ENCODE peak calls at places on chromosome 16, in eight cellular contexts. F is PC-3, B is adrenal gland, U is astrocyte of the spinal cord, R is HepG2, E is astrocyte of the cerebellum, M is GM23338, I is upper lobe of right lung. C is an unnamed sample.
A peak's percentile ranks its signal among the peaks of the same experiment; 100 is the strongest.

GRCh38 chr16:19432429-19432828 is 14.7 kb downstream of the TMC5 start:
- DNase-seq in F (peak; percentile 48), B (no peak), U (no peak), R (peak; percentile 71), E (no peak), M (peak; percentile 51), I (no peak), C (no peak)

GRCh38 chr16:74463888-74464287 is 42.6 kb upstream of the CLEC18B start:
- DNase-seq in F (no peak), B (no peak), U (no peak), R (no peak), E (no peak), M (no peak), I (no peak), C (peak; percentile 41)

GRCh38 chr16:71542377-71542776 is 16.2 kb downstream of the CHST4 start:
- DNase-seq in F (peak; percentile 6), B (peak; percentile 48), U (no peak), R (peak; percentile 63), E (no peak), M (peak; percentile 92), I (peak; percentile 70), C (peak; percentile 81)

GRCh38 chr16:50901062-50901461 is 159.2 kb downstream of the CYLD start:
- DNase-seq in F (no peak), B (no peak), U (no peak), R (no peak), E (no peak), M (no peak), I (no peak), C (no peak)

GRCh38 chr16:48246066-48246465 is 1.3 kb downstream of the ABCC11 start:
- DNase-seq in F (no peak), B (no peak), U (no peak), R (no peak), E (peak; percentile 64), M (no peak), I (no peak), C (no peak)

GRCh38 chr16:77833906-77834599 is 45.7 kb downstream of the VAT1L start:
- DNase-seq in F (no peak), B (no peak), U (peak; percentile 83), R (no peak), E (peak; percentile 86), M (peak; percentile 75), I (no peak), C (no peak)

GRCh38 chr16:27628216-27628945 is 78.4 kb downstream of the KATNIP start:
- DNase-seq in F (no peak), B (no peak), U (no peak), R (no peak), E (no peak), M (peak; percentile 40), I (no peak), C (no peak)

GRCh38 chr16:75296606-75297005 is 45.2 kb upstream of the BCAR1 start:
- DNase-seq in F (no peak), B (peak; percentile 88), U (peak; percentile 52), R (no peak), E (no peak), M (no peak), I (no peak), C (no peak)

GRCh38 chr16:27792486-27793275 is 242.7 kb downstream of the KATNIP start:
- DNase-seq in F (no peak), B (no peak), U (no peak), R (no peak), E (peak; percentile 38), M (no peak), I (no peak), C (no peak)

GRCh38 chr16:1351582-1352362 is at the start of the genes GNPTG and TSR3:
- DNase-seq in F (peak; percentile 79), B (peak; percentile 80), U (peak; percentile 82), R (peak; percentile 61), E (peak; percentile 54), M (peak; percentile 84), I (peak; percentile 93), C (peak; percentile 98)

GRCh38 chr16:53456625-53457024 is 22.4 kb downstream of the RBL2 start:
- DNase-seq in F (no peak), B (no peak), U (no peak), R (no peak), E (no peak), M (peak; percentile 3), I (no peak), C (peak; percentile 46)

GRCh38 chr16:83248735-83249469 is 558.9 kb upstream of the HSBP1 start:
- DNase-seq in F (no peak), B (no peak), U (no peak), R (no peak), E (no peak), M (no peak), I (no peak), C (no peak)

GRCh38 chr16:74716355-74716754 is 15.7 kb upstream of the MLKL start:
- DNase-seq in F (no peak), B (no peak), U (no peak), R (no peak), E (no peak), M (no peak), I (peak; percentile 58), C (no peak)

GRCh38 chr16:1533443-1533951 is at the start of gene TMEM204:
- DNase-seq in F (no peak), B (peak; percentile 78), U (peak; percentile 54), R (no peak), E (no peak), M (peak; percentile 33), I (peak; percentile 80), C (peak; percentile 43)

GRCh38 chr16:86512860-86513470 is 2.6 kb downstream of the FOXF1 start:
- DNase-seq in F (no peak), B (no peak), U (no peak), R (no peak), E (no peak), M (no peak), I (no peak), C (no peak)

GRCh38 chr16:15811416-15811777 is 45.4 kb downstream of the MYH11 start:
- DNase-seq in F (no peak), B (no peak), U (no peak), R (no peak), E (no peak), M (no peak), I (no peak), C (no peak)

GRCh38 chr16:15810411-15810810 is 46.4 kb downstream of the MYH11 start:
- DNase-seq in F (no peak), B (no peak), U (no peak), R (no peak), E (no peak), M (no peak), I (no peak), C (no peak)

GRCh38 chr16:15810949-15811348 is 45.9 kb downstream of the MYH11 start:
- DNase-seq in F (no peak), B (no peak), U (no peak), R (no peak), E (no peak), M (no peak), I (no peak), C (no peak)

GRCh38 chr16:15808071-15808470 is 48.8 kb downstream of the MYH11 start:
- DNase-seq in F (no peak), B (no peak), U (peak; percentile 3), R (no peak), E (no peak), M (no peak), I (no peak), C (no peak)

GRCh38 chr16:15811778-15812750 is 44.8 kb downstream of the MYH11 start:
- DNase-seq in F (peak; percentile 82), B (no peak), U (peak; percentile 76), R (no peak), E (no peak), M (peak; percentile 6), I (no peak), C (no peak)
- H3K4me3 ChIP-seq in F (no peak overlapping the region), B (no peak overlapping the region), U (no peak overlapping the region), R (no peak overlapping the region), E (no peak overlapping the region), M (no peak overlapping the region), I (no peak overlapping the region), C (no peak overlapping the region)

GRCh38 chr16:30947533-30948086 is 1.3 kb upstream of the ORAI3 start:
- DNase-seq in F (no peak), B (no peak), U (no peak), R (no peak), E (no peak), M (peak; percentile 65), I (no peak), C (no peak)

GRCh38 chr16:30949655-30950515 is 1.0 kb downstream of the ORAI3 start:
- DNase-seq in F (peak; percentile 20), B (peak; percentile 98), U (peak; percentile 60), R (peak; percentile 92), E (no peak), M (peak; percentile 76), I (peak; percentile 83), C (peak; percentile 86)

GRCh38 chr16:30946671-30947532 is 2.0 kb upstream of the ORAI3 start:
- DNase-seq in F (no peak), B (no peak), U (no peak), R (no peak), E (no peak), M (no peak), I (no peak), C (no peak)

GRCh38 chr16:30948956-30949654 is at the start of gene ORAI3:
- DNase-seq in F (peak; percentile 42), B (peak; percentile 86), U (peak; percentile 53), R (no peak), E (no peak), M (peak; percentile 87), I (peak; percentile 91), C (peak; percentile 84)

GRCh38 chr16:30948087-30948955 is 547 bp upstream of the ORAI3 start:
- DNase-seq in F (peak; percentile 68), B (peak; percentile 97), U (peak; percentile 98), R (peak; percentile 82), E (peak; percentile 96), M (peak; percentile 100), I (peak; percentile 87), C (peak; percentile 68)
- TF ChIP-seq CTCF in F (no peak), B (no peak), U (peak; percentile 5), R (no peak), E (no peak), M (peak; percentile 17), I (no peak), C (no peak)

DNA sequence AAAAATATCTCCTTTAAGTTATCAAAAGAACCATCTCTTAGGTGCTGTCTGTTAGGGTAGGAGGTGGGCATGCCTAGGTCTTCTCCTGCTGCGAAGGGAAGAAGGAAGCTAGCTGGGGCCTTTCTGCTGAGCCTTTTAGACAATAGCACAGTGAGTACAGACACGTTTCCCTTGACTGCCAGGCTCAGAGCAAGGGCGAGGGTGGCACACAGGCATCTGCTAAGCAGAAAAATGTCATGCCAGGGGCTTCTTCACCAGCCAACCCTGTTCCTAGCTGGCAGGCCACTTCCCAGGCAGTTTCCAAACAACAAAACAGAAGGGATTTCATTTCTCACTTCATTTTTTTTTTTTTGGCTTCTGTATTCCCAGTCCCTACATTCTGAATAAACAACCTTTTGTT is 168.1 kb upstream of the MAF start:
- DNase-seq in F (no peak), B (no peak), U (no peak), R (no peak), E (no peak), M (no peak), I (no peak), C (no peak)
- H3K4me3 ChIP-seq in F (no peak overlapping the region), B (no peak overlapping the region), U (no peak overlapping the region), R (peak overlapping the region; percentile 25), E (no peak overlapping the region), M (no peak overlapping the region), I (peak overlapping the region; percentile 43), C (no peak overlapping the region)

DNA sequence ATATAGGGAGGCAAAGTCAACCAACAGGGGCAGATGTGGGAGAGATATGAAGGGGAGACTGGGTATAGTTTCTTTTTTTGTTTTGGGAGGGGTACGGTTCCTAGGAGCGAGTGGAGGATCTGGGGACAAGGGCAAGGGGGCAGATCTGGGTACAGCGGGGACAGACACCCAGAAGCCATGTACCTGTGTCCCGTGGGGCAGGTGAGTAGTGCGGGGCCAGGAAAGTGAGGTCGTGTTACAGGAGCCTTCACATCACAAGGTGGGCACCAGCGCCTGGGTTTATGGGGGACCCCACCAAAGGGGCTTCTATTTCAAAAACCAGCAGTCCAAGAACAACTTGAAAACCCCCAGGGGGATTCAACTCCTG is 11.5 kb downstream of the LITAF start:
- DNase-seq in F (no peak), B (no peak), U (no peak), R (no peak), E (no peak), M (no peak), I (peak; percentile 48), C (no peak)
- TF ChIP-seq CTCF in F (no peak), B (no peak), U (no peak), R (no peak), E (no peak), M (no peak), I (no peak), C (no peak)